ENCODE peak calls at places on chromosomes 5 and 9, in ten cellular contexts. O is adrenal gland, W is A549, M is iPS DF 6.9, X is BJ, F is heart left ventricle, G is AG09309, H is H7, S is suprapubic skin, Z is psoas muscle. B is an unnamed sample.
A peak's percentile ranks its signal among the peaks of the same experiment; 100 is the strongest.

GRCh38 chr5:144469106-144469505 is 298.4 kb downstream of the KCTD16 start:
- DNase-seq in O (no peak), W (no peak), M (no peak), X (no peak), F (no peak), G (no peak), H (no peak), S (no peak), Z (no peak), B (no peak)

GRCh38 chr5:6452622-6453504 is 4.2 kb downstream of the UBE2QL1 start:
- DNase-seq in O (no peak), W (no peak), M (no peak), X (no peak), F (no peak), G (no peak), H (no peak), S (no peak), Z (peak; percentile 81), B (no peak)

GRCh38 chr9:83027153-83027867 is 35.6 kb downstream of the RASEF start:
- DNase-seq in O (no peak), W (peak; percentile 83), M (no peak), X (peak; percentile 47), F (no peak), G (peak; percentile 52), H (no peak), S (no peak), Z (no peak), B (peak; percentile 96)

GRCh38 chr9:113901196-113901818 is 25.2 kb downstream of the ZNF618 start:
- DNase-seq in O (peak; percentile 29), W (no peak), M (no peak), X (no peak), F (no peak), G (no peak), H (no peak), S (no peak), Z (no peak), B (no peak)

GRCh38 chr5:3392306-3392939 is 203.2 kb upstream of the IRX1 start:
- DNase-seq in O (no peak), W (no peak), M (no peak), X (no peak), F (no peak), G (no peak), H (peak; percentile 70), S (no peak), Z (peak; percentile 56), B (no peak)

GRCh38 chr5:146342882-146343865 is 4.5 kb downstream of the POU4F3 start:
- DNase-seq in O (no peak), W (no peak), M (no peak), X (no peak), F (no peak), G (no peak), H (peak; percentile 59), S (no peak), Z (no peak), B (no peak)

GRCh38 chr5:116814656-116815055 is 240.0 kb upstream of the SEMA6A start:
- DNase-seq in O (no peak), W (no peak), M (no peak), X (no peak), F (no peak), G (no peak), H (no peak), S (no peak), Z (no peak), B (no peak)

GRCh38 chr9:37486616-37487544 is 1.1 kb downstream of the POLR1E start:
- DNase-seq in O (peak; percentile 73), W (no peak), M (no peak), X (peak; percentile 88), F (no peak), G (peak; percentile 82), H (no peak), S (peak; percentile 58), Z (no peak), B (peak; percentile 88)

GRCh38 chr9:102101723-102102122 is 363.3 kb upstream of the GRIN3A start:
- DNase-seq in O (no peak), W (no peak), M (no peak), X (no peak), F (no peak), G (no peak), H (no peak), S (no peak), Z (no peak), B (peak; percentile 65)

DNA sequence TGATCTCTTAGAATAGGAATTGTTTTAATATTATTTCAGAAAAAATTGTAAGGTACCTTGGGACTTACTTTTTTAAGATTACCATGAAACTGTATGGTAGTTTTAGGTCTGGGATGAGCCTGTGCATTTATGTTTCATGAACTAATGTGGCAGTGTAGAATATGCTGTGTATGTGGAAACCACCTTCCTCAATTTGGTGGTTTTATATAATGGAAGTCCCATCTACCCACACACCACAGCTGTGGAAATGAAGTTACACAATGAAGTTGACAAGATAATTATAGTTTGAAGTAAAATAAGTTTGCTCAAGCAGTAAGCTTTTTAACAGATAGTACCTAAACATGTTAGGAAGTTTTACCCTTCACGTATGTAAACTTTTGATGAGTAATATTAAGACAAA is 24.4 kb downstream of the WDR36 start:
- DNase-seq in O (no peak), W (no peak), M (no peak), X (no peak), F (no peak), G (no peak), H (no peak), S (no peak), Z (no peak), B (no peak)
- H3K4me3 ChIP-seq in O (no peak overlapping the region), W (no peak overlapping the region), M (no peak overlapping the region), X (no peak overlapping the region), F (no peak overlapping the region), G (no peak overlapping the region), H (no peak overlapping the region), S (no peak overlapping the region), Z (no peak overlapping the region), B (no peak overlapping the region)

GRCh38 chr5:411728-412127 is 31.2 kb upstream of the EXOC3 start:
- DNase-seq in O (no peak), W (no peak), M (no peak), X (no peak), F (peak; percentile 14), G (no peak), H (peak; percentile 48), S (peak; percentile 46), Z (peak; percentile 35), B (no peak)
- H3K4me3 ChIP-seq in O (no peak overlapping the region), W (no peak overlapping the region), M (no peak overlapping the region), X (no peak overlapping the region), F (no peak overlapping the region), G (no peak overlapping the region), H (no peak overlapping the region), S (no peak overlapping the region), Z (no peak overlapping the region), B (no peak overlapping the region)

GRCh38 chr9:112408285-112408684 is 28.4 kb downstream of the HSDL2 start:
- DNase-seq in O (no peak), W (no peak), M (no peak), X (no peak), F (no peak), G (no peak), H (no peak), S (no peak), Z (no peak), B (peak; percentile 52)
- H3K4me3 ChIP-seq in O (no peak overlapping the region), W (no peak overlapping the region), M (no peak overlapping the region), X (no peak overlapping the region), F (no peak overlapping the region), G (no peak overlapping the region), H (no peak overlapping the region), S (no peak overlapping the region), Z (no peak overlapping the region), B (no peak overlapping the region)

GRCh38 chr5:76818844-76819831 is at the start of gene F2RL1:
- DNase-seq in O (peak; percentile 54), W (peak; percentile 91), M (peak; percentile 82), X (no peak), F (peak; percentile 78), G (no peak), H (peak; percentile 97), S (peak; percentile 72), Z (peak; percentile 47), B (peak; percentile 90)

GRCh38 chr5:76820491-76820890 is 1.7 kb downstream of the F2RL1 start:
- DNase-seq in O (no peak), W (no peak), M (no peak), X (no peak), F (no peak), G (no peak), H (peak; percentile 19), S (no peak), Z (no peak), B (peak; percentile 70)

GRCh38 chr5:76816110-76816831 is 2.6 kb upstream of the F2RL1 start:
- DNase-seq in O (no peak), W (no peak), M (no peak), X (no peak), F (no peak), G (peak; percentile 41), H (no peak), S (no peak), Z (no peak), B (peak; percentile 59)

GRCh38 chr5:76813982-76814562 is 4.8 kb upstream of the F2RL1 start:
- DNase-seq in O (no peak), W (peak; percentile 92), M (no peak), X (peak; percentile 84), F (no peak), G (peak; percentile 89), H (no peak), S (no peak), Z (no peak), B (peak; percentile 97)

GRCh38 chr5:76819851-76820280 is 1.0 kb downstream of the F2RL1 start:
- DNase-seq in O (no peak), W (peak; percentile 63), M (no peak), X (no peak), F (no peak), G (no peak), H (peak; percentile 69), S (no peak), Z (no peak), B (no peak)
- H3K4me3 ChIP-seq in O (peak overlapping the region; percentile 59), W (peak overlapping the region; percentile 88), M (peak overlapping the region; percentile 79), X (peak overlapping the region; percentile 57), F (peak overlapping the region; percentile 64), G (peak overlapping the region; percentile 52), H (peak overlapping the region; percentile 90), S (peak overlapping the region; percentile 76), Z (peak overlapping the region; percentile 63), B (peak overlapping the region; percentile 77)

DNA sequence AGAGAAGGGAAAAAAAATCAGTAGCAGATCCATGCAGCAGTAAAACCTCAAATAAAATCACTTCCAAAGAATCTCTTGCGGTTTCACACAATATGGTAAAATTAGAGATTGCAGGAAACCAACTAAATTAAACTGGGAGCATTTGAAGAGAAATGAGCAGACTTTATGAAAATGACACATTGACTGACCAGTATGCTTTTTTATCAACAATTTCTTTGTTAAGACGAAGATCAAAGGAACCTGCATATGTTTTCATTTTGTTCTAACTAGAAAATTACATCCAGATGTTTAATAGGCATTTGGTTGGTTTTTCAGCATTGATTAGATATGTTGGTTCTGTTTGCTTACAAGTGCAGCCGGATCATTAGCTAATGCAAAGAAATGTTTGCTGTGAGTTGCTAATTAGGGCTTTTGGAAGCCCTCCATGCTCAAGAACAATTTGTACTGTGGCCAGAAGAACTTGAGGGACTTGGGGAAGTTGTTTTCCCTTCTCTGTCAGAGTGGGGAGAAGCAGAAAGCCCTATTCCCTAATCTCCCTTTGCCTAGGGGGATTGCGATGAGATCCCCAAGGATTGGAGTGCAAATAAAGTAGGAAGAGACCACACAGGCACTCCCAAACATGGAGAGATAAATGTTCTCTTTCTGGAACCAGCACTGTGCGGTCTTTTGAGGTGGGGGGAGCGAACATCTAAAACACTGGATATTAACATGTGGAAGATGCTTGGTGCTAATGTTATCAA is 4.5 kb upstream of the TLE1 start:
- DNase-seq in O (no peak), W (no peak), M (no peak), X (no peak), F (no peak), G (no peak), H (no peak), S (no peak), Z (no peak), B (no peak)
- H3K4me3 ChIP-seq in O (no peak overlapping the region), W (no peak overlapping the region), M (no peak overlapping the region), X (no peak overlapping the region), F (no peak overlapping the region), G (no peak overlapping the region), H (no peak overlapping the region), S (no peak overlapping the region), Z (no peak overlapping the region), B (no peak overlapping the region)

B was measured in bronchial epithelial cell.